ENCODE peak calls at places on chromosomes 3 and 15, in five cellular contexts. V is thyroid gland, H is lung, I is neural progenitor cell, S is non-pigmented ciliary epithelial cell. L is an unnamed sample.

GRCh38 chr3:182479335-182479734 is 314.0 kb upstream of the ATP11B start:
- DNase-seq in H (no peak), S (no peak), I (no peak), V (no peak), L (no peak)

GRCh38 chr15:58228708-58229107 is 90.5 kb downstream of the AQP9 start:
- DNase-seq in I (peak), V (no peak), S (no peak), H (no peak), L (no peak)

GRCh38 chr3:150454622-150455021 is 46.5 kb downstream of the TSC22D2 start:
- DNase-seq in H (no peak), V (no peak), I (no peak), S (no peak), L (no peak)

GRCh38 chr3:49015072-49015471 is 3.3 kb downstream of the DALRD3 start:
- DNase-seq in H (no peak), S (no peak), V (no peak), I (no peak), L (no peak)

GRCh38 chr3:192326656-192327055 is 400.7 kb downstream of the FGF12 start:
- DNase-seq in V (no peak), I (no peak), S (no peak), H (no peak), L (no peak)

GRCh38 chr3:155184027-155184426 is 103.9 kb downstream of the MME start:
- DNase-seq in V (no peak), I (no peak), S (no peak), H (no peak), L (no peak)

GRCh38 chr3:116179091-116179490 is 266.2 kb downstream of the LSAMP start:
- DNase-seq in I (no peak), S (peak), H (no peak), V (no peak), L (no peak)

GRCh38 chr3:41356775-41357174 is 157.5 kb downstream of the CTNNB1 start:
- DNase-seq in S (no peak), H (no peak), V (no peak), I (no peak), L (no peak)

GRCh38 chr3:85576091-85576690 is 617.4 kb downstream of the CADM2 start:
- DNase-seq in H (peak), I (peak), S (peak), V (peak), L (peak)